ENCODE peak calls at places on chromosome 4, in six cellular contexts. I is uterus, E is HFFc6, B is tibial artery, S is astrocyte of the spinal cord, O is H9. D is an unnamed sample.

GRCh38 chr4:153159728-153160221 is 44.5 kb upstream of the TRIM2 start:
- DNase-seq in I (no peak), E (peak), B (no peak), S (peak), O (no peak), D (peak)

GRCh38 chr4:123495530-123495929 is 98.9 kb downstream of the SPRY1 start:
- DNase-seq in I (no peak), E (no peak), B (no peak), S (no peak), O (no peak), D (peak)

GRCh38 chr4:52959545-52959944 is 97.4 kb downstream of the RASL11B start:
- DNase-seq in I (no peak), E (peak), B (no peak), S (peak), O (no peak), D (no peak)

GRCh38 chr4:169567916-169568315 is 44.5 kb downstream of the NEK1 start:
- DNase-seq in I (no peak), E (no peak), B (no peak), S (no peak), O (no peak), D (no peak)

GRCh38 chr4:32748061-32748460 is 2027.9 kb downstream of the PCDH7 start:
- DNase-seq in I (no peak), E (no peak), B (no peak), S (no peak), O (no peak), D (no peak)

GRCh38 chr4:161256716-161257115 is 907.1 kb downstream of the FSTL5 start:
- DNase-seq in I (no peak), E (no peak), B (no peak), S (no peak), O (no peak), D (peak)

GRCh38 chr4:1485280-1485679 is 79.0 kb upstream of the NKX1-1 start:
- DNase-seq in I (no peak), E (no peak), B (no peak), S (no peak), O (no peak), D (no peak)

GRCh38 chr4:129164243-129164642 is 68.3 kb downstream of the C4orf33 start:
- DNase-seq in I (no peak), E (no peak), B (no peak), S (no peak), O (no peak), D (no peak)

GRCh38 chr4:162782778-162783507 is 383.7 kb downstream of the NAF1 start:
- DNase-seq in I (no peak), E (no peak), B (no peak), S (peak), O (no peak), D (no peak)

GRCh38 chr4:1778642-1779392 is 14.3 kb upstream of the FGFR3 start:
- DNase-seq in I (no peak), E (no peak), B (no peak), S (no peak), O (no peak), D (no peak)

GRCh38 chr4:139523076-139523475 is 32.9 kb downstream of the SETD7 start:
- DNase-seq in I (no peak), E (no peak), B (no peak), S (peak), O (no peak), D (peak)

GRCh38 chr4:92776080-92776479 is 472.3 kb downstream of the GRID2 start:
- DNase-seq in I (no peak), E (no peak), B (no peak), S (no peak), O (no peak), D (no peak)

DNA sequence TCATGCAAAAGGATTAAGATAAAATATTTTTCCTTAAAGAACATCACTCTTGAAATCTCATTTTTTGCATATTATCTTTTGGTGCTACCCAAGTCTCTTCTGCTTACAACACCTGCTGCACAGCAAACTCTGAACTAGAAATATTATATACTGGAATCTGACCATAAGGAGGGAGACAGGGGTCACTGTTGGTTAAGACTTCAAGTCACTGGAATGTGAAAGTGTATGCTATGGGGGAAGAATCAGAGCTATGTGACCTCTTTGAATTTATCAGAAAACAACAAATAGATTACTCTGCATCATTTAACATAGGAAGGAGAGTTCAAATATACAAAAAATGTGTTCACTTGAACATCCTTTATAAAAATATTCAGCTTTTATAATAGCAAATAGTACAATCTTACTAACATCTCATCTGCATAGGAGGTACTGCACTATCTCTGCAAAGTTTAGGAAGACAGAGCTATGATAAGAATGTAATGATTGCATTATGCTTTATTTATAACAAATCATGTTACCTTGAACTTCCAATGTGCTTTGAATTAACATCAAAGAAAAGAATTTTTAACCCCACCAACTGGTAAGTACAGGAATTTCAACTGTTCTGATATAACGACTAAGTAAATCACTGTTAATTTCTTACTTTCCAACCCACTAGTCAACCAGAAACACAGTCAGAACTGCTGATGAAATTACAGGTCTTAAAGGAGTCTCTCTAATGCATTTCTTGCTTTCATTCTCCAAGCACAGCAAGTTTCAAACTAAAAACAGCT is 69.8 kb downstream of the ZNF827 start:
- DNase-seq in I (no peak), E (no peak), B (no peak), S (peak), O (no peak), D (no peak)
- TF ChIP-seq CTCF in I (no peak), E (peak), B (no peak), S (peak), O (peak), D (peak)

GRCh38 chr4:97990409-97990808 is 152.9 kb downstream of the STPG2 start:
- DNase-seq in I (no peak), E (no peak), B (no peak), S (no peak), O (no peak), D (no peak)

GRCh38 chr4:97984545-97985131 is 158.6 kb downstream of the STPG2 start:
- DNase-seq in I (no peak), E (no peak), B (no peak), S (no peak), O (no peak), D (peak)

GRCh38 chr4:97987019-97987648 is 156.1 kb downstream of the STPG2 start:
- DNase-seq in I (no peak), E (peak), B (no peak), S (peak), O (no peak), D (peak)
- TF ChIP-seq CTCF in I (peak), E (peak), B (peak), S (peak), O (peak), D (peak)

DNA sequence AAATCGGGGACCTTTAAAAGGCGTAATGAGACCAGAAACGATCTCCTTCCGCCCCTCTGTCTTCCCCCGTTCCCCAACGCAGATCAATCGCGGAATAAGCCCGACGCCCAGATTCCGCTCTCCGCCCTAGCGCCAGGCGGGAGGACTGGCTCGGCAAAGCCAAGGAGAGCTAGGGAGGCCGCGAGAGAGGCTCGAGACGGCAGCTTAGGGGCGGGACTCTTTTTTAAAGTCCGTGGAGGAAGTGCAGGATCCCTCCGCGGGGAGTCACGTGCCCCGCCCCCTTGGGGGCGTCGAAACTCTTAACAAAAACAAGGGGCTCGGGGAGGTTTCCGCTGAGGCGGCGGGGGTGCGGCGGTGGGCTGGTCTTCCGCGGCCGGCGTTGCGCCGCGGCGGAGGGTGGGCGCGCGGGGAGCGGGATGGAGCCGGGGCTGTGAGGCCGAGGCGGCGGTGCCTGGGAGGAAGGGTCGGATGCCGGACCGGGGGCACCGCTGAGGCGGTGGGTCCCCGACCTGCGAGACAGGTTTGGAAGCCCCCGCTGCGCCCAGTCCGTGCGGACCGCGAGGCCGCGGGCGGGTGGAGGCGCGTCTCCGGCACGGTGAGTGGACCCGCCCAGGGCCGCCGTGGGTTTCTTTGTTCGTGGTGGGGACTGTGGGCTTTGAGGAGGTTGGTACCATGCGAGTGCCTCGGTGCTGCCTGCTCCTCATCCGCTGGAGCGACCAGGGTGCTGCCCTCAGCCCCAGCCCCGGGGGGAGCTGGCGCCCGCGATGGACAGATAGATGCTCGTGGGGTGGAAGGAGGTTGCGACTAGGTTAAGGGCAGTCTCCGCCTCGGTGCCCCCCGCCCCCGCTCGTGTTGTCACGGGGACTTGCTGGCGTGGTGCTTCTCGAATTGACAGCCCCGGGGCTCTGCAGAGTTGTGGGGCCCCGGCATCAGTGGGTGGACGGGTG is at the start of gene CCNG2:
- DNase-seq in I (peak), E (no peak), B (peak), S (peak), O (peak), D (peak)
- TF ChIP-seq CTCF in I (no peak), E (peak), B (no peak), S (no peak), O (no peak), D (no peak)

GRCh38 chr4:149549911-149550310 is 265.7 kb downstream of the IQCM start:
- DNase-seq in I (no peak), E (no peak), B (no peak), S (no peak), O (peak), D (peak)
- TF ChIP-seq CTCF in I (no peak), E (no peak), B (no peak), S (peak), O (peak), D (no peak)

D was measured in MCF 10A.